ENCODE peak calls at places on chromosomes 5 and 9, in five cellular contexts. One of them, this sample, is unnamed.
A peak's percentile ranks its signal among the peaks of the same experiment; 100 is the strongest.

GRCh38 chr9:34578241-34579096 is 11.1 kb downstream of the CNTFR start:
- DNase-seq in HEK293T: no peak
- DNase-seq in adrenal gland: no peak
- DNase-seq in IMR-90: peak; percentile 63
- DNase-seq in NCI-H1417: peak; percentile 57
- DNase-seq in this sample: no peak

GRCh38 chr5:16909464-16909863 is 26.6 kb downstream of the MYO10 start:
- DNase-seq in NCI-H1417: no peak
- DNase-seq in HEK293T: no peak
- DNase-seq in IMR-90: peak; percentile 55
- DNase-seq in adrenal gland: no peak
- DNase-seq in this sample: no peak

GRCh38 chr5:148014276-148014675 is 49.5 kb upstream of the SPINK5 start:
- DNase-seq in adrenal gland: no peak
- DNase-seq in NCI-H1417: no peak
- DNase-seq in IMR-90: no peak
- DNase-seq in HEK293T: no peak
- DNase-seq in this sample: no peak

GRCh38 chr9:91503650-91504007 is 80.0 kb upstream of the NFIL3 start:
- DNase-seq in NCI-H1417: no peak
- DNase-seq in IMR-90: peak; percentile 48
- DNase-seq in HEK293T: no peak
- DNase-seq in adrenal gland: no peak
- DNase-seq in this sample: no peak

GRCh38 chr5:58363850-58364249 is 96.0 kb downstream of the PLK2 start:
- DNase-seq in HEK293T: no peak
- DNase-seq in NCI-H1417: no peak
- DNase-seq in adrenal gland: no peak
- DNase-seq in IMR-90: no peak
- DNase-seq in this sample: no peak

GRCh38 chr9:129615407-129616285 is 5.3 kb downstream of the C9orf50 start:
- DNase-seq in HEK293T: no peak
- DNase-seq in NCI-H1417: no peak
- DNase-seq in adrenal gland: no peak
- DNase-seq in IMR-90: no peak
- DNase-seq in this sample: no peak

GRCh38 chr5:176189857-176190256 is 48.4 kb upstream of the SIMC1 start:
- DNase-seq in HEK293T: no peak
- DNase-seq in IMR-90: no peak
- DNase-seq in NCI-H1417: no peak
- DNase-seq in adrenal gland: no peak
- DNase-seq in this sample: no peak

GRCh38 chr5:74136276-74136675 is 504.3 kb downstream of the ENC1 start:
- DNase-seq in NCI-H1417: no peak
- DNase-seq in adrenal gland: no peak
- DNase-seq in HEK293T: no peak
- DNase-seq in IMR-90: no peak
- DNase-seq in this sample: peak; percentile 79

GRCh38 chr5:78287833-78288232 is 6.7 kb downstream of the AP3B1 start:
- DNase-seq in NCI-H1417: no peak
- DNase-seq in adrenal gland: peak; percentile 45
- DNase-seq in HEK293T: no peak
- DNase-seq in IMR-90: peak; percentile 84
- DNase-seq in this sample: peak; percentile 39

GRCh38 chr5:40260351-40260750 is 419.4 kb upstream of the PTGER4 start:
- DNase-seq in IMR-90: no peak
- DNase-seq in HEK293T: no peak
- DNase-seq in adrenal gland: peak; percentile 24
- DNase-seq in NCI-H1417: no peak
- DNase-seq in this sample: no peak

GRCh38 chr5:133235696-133236426 is 184.0 kb downstream of the HSPA4 start:
- DNase-seq in NCI-H1417: no peak
- DNase-seq in IMR-90: peak; percentile 17
- DNase-seq in adrenal gland: no peak
- DNase-seq in HEK293T: no peak
- DNase-seq in this sample: no peak

GRCh38 chr5:56412601-56413379 is 179.7 kb upstream of the ANKRD55 start:
- DNase-seq in adrenal gland: peak; percentile 71
- DNase-seq in NCI-H1417: no peak
- DNase-seq in IMR-90: no peak
- DNase-seq in HEK293T: no peak
- DNase-seq in this sample: no peak

GRCh38 chr5:64576241-64576640 is 70.4 kb downstream of the RGS7BP start:
- DNase-seq in HEK293T: no peak
- DNase-seq in IMR-90: no peak
- DNase-seq in adrenal gland: no peak
- DNase-seq in NCI-H1417: no peak
- DNase-seq in this sample: no peak

GRCh38 chr5:14767942-14768837 is 103.4 kb downstream of the ANKH start:
- DNase-seq in NCI-H1417: peak; percentile 97
- DNase-seq in adrenal gland: no peak
- DNase-seq in HEK293T: no peak
- DNase-seq in IMR-90: no peak
- DNase-seq in this sample: no peak

GRCh38 chr9:20996809-20997208 is 34.6 kb downstream of the HACD4 start:
- DNase-seq in NCI-H1417: no peak
- DNase-seq in HEK293T: no peak
- DNase-seq in IMR-90: no peak
- DNase-seq in adrenal gland: no peak
- DNase-seq in this sample: no peak

This sample was measured in thyroid gland.